ENCODE peak calls at places on chromosomes 11 and 22, in four cellular contexts. C is mesendoderm, M is H1, N is H9. R is an unnamed sample.

GRCh38 chr11:102410382-102410784 is 42.2 kb downstream of the TMEM123 start:
- DNase-seq in C (peak; percentile 74), M (no peak), N (no peak), R (peak; percentile 62)

GRCh38 chr11:70879601-70880285 is 372.6 kb downstream of the SHANK2 start:
- DNase-seq in C (no peak), M (no peak), N (no peak), R (no peak)

GRCh38 chr11:121086866-121087265 is 14.2 kb upstream of the TECTA start:
- DNase-seq in C (no peak), M (no peak), N (no peak), R (peak; percentile 19)

GRCh38 chr11:55648027-55648426 is at the start of gene OR4S2:
- DNase-seq in C (no peak), M (no peak), N (no peak), R (no peak)

GRCh38 chr11:55457641-55458040 is 89.9 kb downstream of the OR4A15 start:
- DNase-seq in C (no peak), M (no peak), N (no peak), R (no peak)

GRCh38 chr22:48957311-48957986 is 870.2 kb downstream of the BRD1 start:
- DNase-seq in C (no peak), M (no peak), N (peak; percentile 20), R (no peak)

GRCh38 chr11:85027346-85027745 is 599.8 kb downstream of the DLG2 start:
- DNase-seq in C (no peak), M (no peak), N (no peak), R (no peak)

GRCh38 chr22:46390652-46391301 is 55.3 kb downstream of the TRMU start:
- DNase-seq in C (peak; percentile 64), M (no peak), N (no peak), R (peak; percentile 65)

GRCh38 chr11:88411265-88411664 is 73.7 kb upstream of the CTSC start:
- DNase-seq in C (no peak), M (no peak), N (no peak), R (peak; percentile 92)

GRCh38 chr22:49026476-49027121 is 801.1 kb downstream of the BRD1 start:
- DNase-seq in C (peak; percentile 44), M (peak; percentile 62), N (peak; percentile 58), R (no peak)

GRCh38 chr22:41648431-41648830 is 27.3 kb downstream of the XRCC6 start:
- DNase-seq in C (no peak), M (no peak), N (no peak), R (no peak)
- H3K56ac ChIP-seq in C (no peak overlapping the region), M (no peak overlapping the region), N (no peak overlapping the region), R (no peak overlapping the region)

DNA sequence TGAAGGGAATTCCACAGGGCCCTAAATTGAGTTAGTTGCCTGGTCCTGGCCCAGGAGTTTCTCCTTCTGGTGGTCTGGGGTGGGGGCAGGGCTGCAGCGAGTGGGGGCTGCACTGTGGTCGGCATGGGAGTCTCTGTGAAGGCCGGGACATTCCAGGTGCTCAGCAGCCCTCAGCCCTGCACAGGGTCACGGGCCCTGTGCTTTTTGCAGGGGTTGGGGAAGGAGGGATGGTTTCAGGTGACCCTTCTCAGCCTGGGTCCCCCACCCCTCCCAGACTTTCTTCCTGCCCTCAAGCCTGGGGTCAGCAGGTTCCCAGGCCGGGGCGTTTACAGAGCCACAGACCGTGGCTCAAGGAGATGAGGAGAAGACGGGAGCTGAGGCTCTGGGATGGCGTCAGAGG is 7.8 kb downstream of the EMID1 start:
- DNase-seq in C (no peak), M (no peak), N (no peak), R (no peak)
- H3K56ac ChIP-seq in C (no peak overlapping the region), M (no peak overlapping the region), N (no peak overlapping the region), R (no peak overlapping the region)

GRCh38 chr11:114260483-114260882 is 35.7 kb upstream of the NNMT start:
- DNase-seq in C (no peak), M (no peak), N (no peak), R (no peak)

GRCh38 chr11:114260077-114260476 is 36.1 kb upstream of the NNMT start:
- DNase-seq in C (no peak), M (no peak), N (no peak), R (no peak)

GRCh38 chr11:114262681-114263509 is 33.3 kb upstream of the NNMT start:
- DNase-seq in C (peak; percentile 80), M (no peak), N (peak; percentile 54), R (peak; percentile 54)

GRCh38 chr11:114263510-114264170 is 32.6 kb upstream of the NNMT start:
- DNase-seq in C (no peak), M (no peak), N (no peak), R (no peak)

GRCh38 chr11:114261791-114262190 is 34.4 kb upstream of the NNMT start:
- DNase-seq in C (no peak), M (no peak), N (no peak), R (no peak)
- H3K56ac ChIP-seq in C (no peak overlapping the region), M (no peak overlapping the region), N (no peak overlapping the region), R (no peak overlapping the region)

GRCh38 chr11:40203606-40204005 is 1255.8 kb downstream of the LRRC4C start:
- DNase-seq in C (peak; percentile 27), M (no peak), N (no peak), R (no peak)
- H3K56ac ChIP-seq in C (no peak overlapping the region), M (no peak overlapping the region), N (no peak overlapping the region), R (no peak overlapping the region)

DNA sequence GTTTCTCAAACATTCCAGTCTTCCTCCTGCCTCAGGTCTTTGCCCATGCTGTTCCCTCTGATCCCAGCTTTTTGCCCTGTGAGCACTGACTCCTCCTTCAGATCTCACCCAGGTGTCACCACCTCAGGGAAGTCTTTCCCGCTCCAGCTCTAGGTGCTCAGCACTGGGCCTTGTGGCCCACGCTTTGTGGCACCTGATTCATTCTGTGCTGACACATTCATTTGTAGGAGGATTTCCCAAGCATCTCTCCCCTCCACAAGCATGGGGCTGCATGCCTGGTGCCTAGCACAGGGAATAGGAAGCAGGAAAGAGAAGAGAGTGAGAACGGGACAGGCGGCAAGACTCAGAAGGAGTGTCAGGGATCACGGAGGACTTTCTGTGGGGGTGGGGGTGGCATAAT is 17.6 kb downstream of the MPPED1 start:
- DNase-seq in C (no peak), M (no peak), N (no peak), R (no peak)
- H3K56ac ChIP-seq in C (no peak overlapping the region), M (no peak overlapping the region), N (no peak overlapping the region), R (no peak overlapping the region)

DNA sequence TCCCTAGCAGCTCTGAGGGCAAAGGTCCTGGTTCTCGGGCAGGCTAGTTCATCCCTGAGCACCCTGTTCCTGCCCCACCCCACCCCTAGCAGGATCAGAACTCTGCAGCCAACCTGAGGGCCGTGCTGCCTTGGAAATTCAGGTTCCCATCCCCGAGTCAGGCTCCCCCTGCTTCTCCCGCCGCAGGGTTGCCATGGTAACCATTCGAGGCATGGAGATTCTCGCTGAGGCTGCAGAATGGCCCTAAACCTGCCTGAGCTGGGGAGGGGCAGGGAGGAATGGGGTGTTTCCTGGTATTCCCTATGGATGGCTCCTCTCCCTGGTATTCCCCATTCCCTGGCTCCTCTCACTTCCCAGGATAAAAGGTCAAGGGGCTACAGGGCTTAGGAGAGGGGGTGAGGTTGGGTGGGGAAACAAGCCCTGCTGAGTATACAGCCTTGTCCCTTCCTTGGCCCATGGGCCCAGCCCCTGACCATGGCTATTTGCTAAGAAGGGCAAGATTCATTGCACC is 58.9 kb downstream of the CHST1 start:
- DNase-seq in C (peak; percentile 82), M (peak; percentile 84), N (peak; percentile 81), R (no peak)
- H3K56ac ChIP-seq in C (peak overlapping the region; percentile 35), M (no peak overlapping the region), N (no peak overlapping the region), R (no peak overlapping the region)